ENCODE peak calls at places on chromosomes 12 and 14, in four cellular contexts. B, G, Y and O are unnamed samples.
A peak's percentile ranks its signal among the peaks of the same experiment; 100 is the strongest.

GRCh38 chr12:108048686-108049085 is 80.4 kb upstream of the WSCD2 start:
- DNase-seq in B (no peak), G (no peak), Y (no peak), O (no peak)

GRCh38 chr12:102034346-102034745 is 27.4 kb downstream of the WASHC3 start:
- DNase-seq in B (no peak), G (peak; percentile 58), Y (no peak), O (no peak)

GRCh38 chr12:109987615-109988014 is 8.6 kb downstream of the GIT2 start:
- DNase-seq in B (no peak), G (peak; percentile 90), Y (no peak), O (no peak)

GRCh38 chr12:15116073-15116472 is 105.1 kb downstream of the RERG start:
- DNase-seq in B (no peak), G (no peak), Y (no peak), O (peak; percentile 14)

GRCh38 chr14:89540830-89541470 is 123.9 kb upstream of the FOXN3 start:
- DNase-seq in B (peak; percentile 70), G (peak; percentile 95), Y (no peak), O (no peak)

GRCh38 chr12:49674318-49674985 is 32.8 kb downstream of the FMNL3 start:
- DNase-seq in B (peak; percentile 65), G (peak; percentile 41), Y (no peak), O (no peak)

GRCh38 chr12:89087876-89088275 is 264.4 kb downstream of the DUSP6 start:
- DNase-seq in B (no peak), G (no peak), Y (peak; percentile 49), O (peak; percentile 24)

GRCh38 chr12:5085896-5086295 is 42.2 kb downstream of the KCNA5 start:
- DNase-seq in B (peak; percentile 5), G (peak; percentile 97), Y (no peak), O (no peak)

GRCh38 chr14:33774866-33775519 is 175.9 kb downstream of the EGLN3 start:
- DNase-seq in B (no peak), G (no peak), Y (no peak), O (no peak)

GRCh38 chr12:124389537-124390441 is 94.9 kb downstream of the RFLNA start:
- DNase-seq in B (no peak), G (no peak), Y (no peak), O (peak; percentile 18)

GRCh38 chr14:71105177-71105576 is 197.9 kb downstream of the PCNX1 start:
- DNase-seq in B (no peak), G (no peak), Y (no peak), O (no peak)

GRCh38 chr12:124397807-124398577 is 103.1 kb downstream of the RFLNA start:
- DNase-seq in B (no peak), G (peak; percentile 41), Y (no peak), O (no peak)

GRCh38 chr12:59678759-59679411 is 83.1 kb downstream of the SLC16A7 start:
- DNase-seq in B (no peak), G (no peak), Y (no peak), O (no peak)

GRCh38 chr14:103128631-103129300 is 5.5 kb downstream of the TNFAIP2 start:
- DNase-seq in B (no peak), G (no peak), Y (no peak), O (no peak)

GRCh38 chr14:98984719-98985041 is 287.3 kb downstream of the BCL11B start:
- DNase-seq in B (no peak), G (no peak), Y (no peak), O (no peak)

GRCh38 chr12:12121022-12121421 is 50.3 kb downstream of the BCL2L14 start:
- DNase-seq in B (no peak), G (no peak), Y (no peak), O (no peak)

GRCh38 chr12:32612658-32613614 is 66.2 kb upstream of the DNM1L start:
- DNase-seq in B (no peak), G (no peak), Y (no peak), O (no peak)

GRCh38 chr12:5200276-5201087 is 156.8 kb downstream of the KCNA5 start:
- DNase-seq in B (peak; percentile 4), G (peak; percentile 28), Y (peak; percentile 91), O (peak; percentile 71)

GRCh38 chr14:96104469-96105057 is 65.4 kb downstream of the C14orf132 start:
- DNase-seq in B (peak; percentile 98), G (peak; percentile 100), Y (no peak), O (no peak)

GRCh38 chr12:88375301-88375959 is 204.8 kb downstream of the KITLG start:
- DNase-seq in B (no peak), G (no peak), Y (no peak), O (no peak)

GRCh38 chr12:32983968-32984367 is 87.4 kb upstream of the PKP2 start:
- DNase-seq in B (no peak), G (no peak), Y (peak; percentile 76), O (no peak)

GRCh38 chr12:6528539-6529235 is 5.6 kb upstream of the GAPDH start:
- DNase-seq in B (no peak), G (no peak), Y (no peak), O (no peak)

GRCh38 chr14:98959958-98960616 is 311.9 kb downstream of the BCL11B start:
- DNase-seq in B (no peak), G (no peak), Y (peak; percentile 39), O (no peak)

GRCh38 chr14:75711796-75712211 is 50.8 kb downstream of the TTLL5 start:
- DNase-seq in B (peak; percentile 71), G (peak; percentile 85), Y (peak; percentile 35), O (peak; percentile 55)

GRCh38 chr12:100356646-100357223 is at the start of gene SLC17A8:
- DNase-seq in B (no peak), G (no peak), Y (peak; percentile 85), O (peak; percentile 30)

GRCh38 chr12:75592086-75592485 is 80.7 kb upstream of the KRR1 start:
- DNase-seq in B (no peak), G (no peak), Y (no peak), O (no peak)

GRCh38 chr12:56028511-56029165 is 7.8 kb downstream of the IKZF4 start:
- DNase-seq in B (no peak), G (no peak), Y (no peak), O (no peak)

GRCh38 chr12:123013185-123014095 is 33.0 kb downstream of the ARL6IP4 start:
- DNase-seq in B (no peak), G (no peak), Y (no peak), O (no peak)

GRCh38 chr12:39620664-39621658 is 1.4 kb upstream of the ABCD2 start:
- DNase-seq in B (peak; percentile 29), G (no peak), Y (no peak), O (no peak)

GRCh38 chr14:51472881-51473280 is 178.8 kb upstream of the FRMD6 start:
- DNase-seq in B (no peak), G (no peak), Y (no peak), O (no peak)

GRCh38 chr14:32588448-32589320 is 259.6 kb downstream of the AKAP6 start:
- DNase-seq in B (peak; percentile 50), G (peak; percentile 65), Y (peak; percentile 35), O (peak; percentile 23)

GRCh38 chr12:38903596-38903995 is 1.8 kb downstream of the CPNE8 start:
- DNase-seq in B (no peak), G (no peak), Y (no peak), O (no peak)

GRCh38 chr12:106302401-106303201 is at the start of gene TCP11L2:
- DNase-seq in B (peak; percentile 86), G (peak; percentile 58), Y (peak; percentile 83), O (peak; percentile 74)

GRCh38 chr14:34714320-34715107 is at the start of gene CFL2:
- DNase-seq in B (peak; percentile 81), G (peak; percentile 52), Y (peak; percentile 89), O (peak; percentile 87)

GRCh38 chr12:132397152-132397933 is 68.0 kb upstream of the GALNT9 start:
- DNase-seq in B (no peak), G (no peak), Y (no peak), O (no peak)

GRCh38 chr14:64718762-64719161 is 14.5 kb downstream of the PLEKHG3 start:
- DNase-seq in B (no peak), G (no peak), Y (no peak), O (no peak)
- H3K4ac ChIP-seq in B (peak overlapping the region; percentile 53), G (no peak overlapping the region), Y (no peak overlapping the region), O (no peak overlapping the region)

GRCh38 chr12:131230340-131231099 is 276.8 kb downstream of the ADGRD1 start:
- DNase-seq in B (no peak), G (no peak), Y (no peak), O (no peak)
- H3K9me3 ChIP-seq in B (peaks cover 5% of the 10 kb centered on the region), G (peaks cover 14% of the 10 kb centered on the region), Y (no peaks in the 10 kb centered on the region), O (no peaks in the 10 kb centered on the region)

GRCh38 chr14:101760138-101761011 is 1.1 kb upstream of the PPP2R5C start:
- DNase-seq in B (peak; percentile 96), G (peak; percentile 98), Y (peak; percentile 99), O (peak; percentile 97)

GRCh38 chr14:101763941-101764709 is 2.6 kb downstream of the PPP2R5C start:
- DNase-seq in B (no peak), G (no peak), Y (no peak), O (no peak)

GRCh38 chr14:101761032-101761880 is at the start of gene PPP2R5C:
- DNase-seq in B (peak; percentile 93), G (peak; percentile 82), Y (peak; percentile 89), O (peak; percentile 91)

GRCh38 chr14:101762530-101763101 is 1.1 kb downstream of the PPP2R5C start:
- DNase-seq in B (no peak), G (no peak), Y (no peak), O (no peak)

GRCh38 chr14:101761881-101762529 is 496 bp downstream of the PPP2R5C start:
- DNase-seq in B (peak; percentile 19), G (no peak), Y (no peak), O (peak; percentile 53)
- H3K4ac ChIP-seq in B (no peak overlapping the region), G (no peak overlapping the region), Y (no peak overlapping the region), O (no peak overlapping the region)

DNA sequence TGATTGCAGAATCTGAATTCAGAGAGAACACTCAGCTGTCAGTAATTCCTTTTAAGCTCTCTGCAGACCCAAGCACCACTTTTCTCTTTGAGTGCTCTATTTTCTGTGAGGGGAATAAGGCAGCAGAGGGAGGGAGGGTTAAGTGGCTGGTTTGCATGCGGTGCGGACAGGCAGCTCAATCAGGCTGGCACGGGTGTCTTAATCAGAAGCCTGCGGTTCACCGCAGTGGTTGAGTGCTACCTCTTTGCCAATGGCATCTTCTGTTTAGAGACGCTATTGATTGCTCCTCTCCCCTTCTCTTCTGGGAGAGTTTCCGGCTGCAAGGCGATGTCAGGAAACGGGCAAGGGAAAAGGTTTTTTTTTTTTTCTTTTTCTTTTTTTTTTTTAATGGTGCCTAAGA is 533.6 kb upstream of the SEL1L start:
- DNase-seq in B (no peak), G (no peak), Y (no peak), O (no peak)
- H3K9me3 ChIP-seq in B (no peaks in the 10 kb centered on the region), G (peaks cover 7% of the 10 kb centered on the region), Y (no peaks in the 10 kb centered on the region), O (no peaks in the 10 kb centered on the region)

GRCh38 chr12:47280543-47281330 is 201.0 kb upstream of the AMIGO2 start:
- DNase-seq in B (no peak), G (no peak), Y (no peak), O (no peak)

GRCh38 chr12:47277071-47277408 is 197.3 kb upstream of the AMIGO2 start:
- DNase-seq in B (no peak), G (no peak), Y (no peak), O (no peak)

GRCh38 chr12:47274725-47275124 is 195.0 kb upstream of the AMIGO2 start:
- DNase-seq in B (no peak), G (peak; percentile 37), Y (no peak), O (no peak)

GRCh38 chr12:47276253-47277070 is 196.7 kb upstream of the AMIGO2 start:
- DNase-seq in B (peak; percentile 55), G (peak; percentile 79), Y (no peak), O (no peak)

GRCh38 chr12:47277972-47278448 is 198.3 kb upstream of the AMIGO2 start:
- DNase-seq in B (peak; percentile 88), G (peak; percentile 96), Y (no peak), O (no peak)
- H3K4ac ChIP-seq in B (peak overlapping the region; percentile 6), G (peak overlapping the region; percentile 98), Y (no peak overlapping the region), O (no peak overlapping the region)

GRCh38 chr14:79197516-79197915 is 1013.8 kb downstream of the DIO2 start:
- DNase-seq in B (no peak), G (no peak), Y (no peak), O (no peak)
- H3K9me3 ChIP-seq in B (no peaks in the 10 kb centered on the region), G (no peaks in the 10 kb centered on the region), Y (no peaks in the 10 kb centered on the region), O (no peaks in the 10 kb centered on the region)